ENCODE peak calls at places on chromosomes 1 and 21, in seven cellular contexts. V is hepatocyte, E is neural progenitor cell, N is OCI-LY7, Z is HCT116, M is MM.1S, L is GM23248. T is an unnamed sample.

GRCh38 chr1:114105401-114105979 is 48.2 kb downstream of the SYT6 start:
- DNase-seq in V (peak), E (peak), N (no peak), Z (no peak), M (no peak), L (peak), T (no peak)

GRCh38 chr1:231338270-231339128 is at the start of gene SPRTN:
- DNase-seq in V (no peak), E (peak), N (peak), Z (no peak), M (no peak), L (peak), T (peak)

GRCh38 chr21:33266050-33266783 is at the start of gene IL10RB:
- DNase-seq in V (peak), E (peak), N (peak), Z (no peak), M (peak), L (peak), T (peak)

GRCh38 chr1:161739865-161740566 is 9.6 kb upstream of the DUSP12 start:
- DNase-seq in V (no peak), E (no peak), N (peak), Z (no peak), M (no peak), L (no peak), T (no peak)

GRCh38 chr21:42563261-42564045 is 49.8 kb downstream of the SLC37A1 start:
- DNase-seq in V (no peak), E (no peak), N (no peak), Z (no peak), M (no peak), L (no peak), T (no peak)

GRCh38 chr1:2504949-2505272 is 21.5 kb downstream of the PANK4 start:
- DNase-seq in V (no peak), E (no peak), N (no peak), Z (no peak), M (no peak), L (peak), T (no peak)

GRCh38 chr1:156356262-156356874 is 12.6 kb upstream of the RHBG start:
- DNase-seq in V (no peak), E (no peak), N (no peak), Z (no peak), M (no peak), L (no peak), T (no peak)

GRCh38 chr1:164296172-164296571 is 262.8 kb upstream of the PBX1 start:
- DNase-seq in V (no peak), E (peak), N (no peak), Z (no peak), M (peak), L (no peak), T (no peak)

GRCh38 chr1:12480748-12481362 is 137.2 kb downstream of the DHRS3 start:
- DNase-seq in V (peak), E (no peak), N (peak), Z (peak), M (peak), L (peak), T (peak)

GRCh38 chr21:46557469-46557868 is 47.4 kb downstream of the S100B start:
- DNase-seq in V (no peak), E (no peak), N (no peak), Z (no peak), M (no peak), L (no peak), T (no peak)

GRCh38 chr1:206878456-206878855 is 13.0 kb downstream of the IL20 start:
- DNase-seq in V (no peak), E (no peak), N (peak), Z (peak), M (peak), L (no peak), T (peak)

GRCh38 chr1:95116666-95117206 is 419 bp upstream of the TLCD4 start:
- DNase-seq in V (peak), E (peak), N (peak), Z (peak), M (peak), L (peak), T (peak)

GRCh38 chr1:2611621-2612437 is 21.0 kb downstream of the MMEL1 start:
- DNase-seq in V (no peak), E (no peak), N (no peak), Z (no peak), M (no peak), L (no peak), T (no peak)

GRCh38 chr1:145716641-145717061 is 2.6 kb upstream of the CD160 start:
- DNase-seq in V (no peak), E (peak), N (no peak), Z (no peak), M (no peak), L (peak), T (no peak)

GRCh38 chr1:67429528-67430357 is 459 bp downstream of the SERBP1 start:
- DNase-seq in V (peak), E (peak), N (peak), Z (no peak), M (peak), L (peak), T (peak)

GRCh38 chr1:45266151-45266801 is 59.9 kb upstream of the ZSWIM5 start:
- DNase-seq in V (peak), E (no peak), N (peak), Z (no peak), M (no peak), L (peak), T (peak)

GRCh38 chr1:2628191-2628932 is 4.5 kb downstream of the MMEL1 start:
- DNase-seq in V (no peak), E (peak), N (no peak), Z (no peak), M (no peak), L (no peak), T (no peak)

GRCh38 chr1:223504741-223505140 is 111.5 kb downstream of the CCDC185 start:
- DNase-seq in V (no peak), E (no peak), N (no peak), Z (no peak), M (no peak), L (peak), T (peak)

GRCh38 chr1:190176776-190177175 is 300.9 kb downstream of the BRINP3 start:
- DNase-seq in V (no peak), E (no peak), N (no peak), Z (no peak), M (no peak), L (no peak), T (peak)

GRCh38 chr21:22062472-22063139 is 1064.4 kb downstream of the NCAM2 start:
- DNase-seq in V (peak), E (peak), N (no peak), Z (no peak), M (no peak), L (no peak), T (no peak)

GRCh38 chr1:8465692-8466091 is 147.8 kb downstream of the SLC45A1 start:
- DNase-seq in V (no peak), E (no peak), N (peak), Z (no peak), M (no peak), L (peak), T (no peak)

GRCh38 chr1:15744122-15744679 is 1.9 kb downstream of the TMEM82 start:
- DNase-seq in V (no peak), E (no peak), N (no peak), Z (no peak), M (no peak), L (no peak), T (no peak)

GRCh38 chr1:162026906-162027305 is 3.2 kb upstream of the OLFML2B start:
- DNase-seq in V (no peak), E (no peak), N (no peak), Z (no peak), M (no peak), L (peak), T (no peak)

GRCh38 chr1:116873680-116874271 is 35.9 kb upstream of the PTGFRN start:
- DNase-seq in V (no peak), E (no peak), N (no peak), Z (no peak), M (no peak), L (peak), T (no peak)

GRCh38 chr1:76867342-76868130 is at the start of gene ST6GALNAC5:
- DNase-seq in V (peak), E (peak), N (no peak), Z (no peak), M (no peak), L (peak), T (peak)

GRCh38 chr21:42037943-42038342 is 27.8 kb upstream of the ZBTB21 start:
- DNase-seq in V (peak), E (no peak), N (no peak), Z (no peak), M (no peak), L (no peak), T (no peak)

GRCh38 chr1:114462341-114462740 is 48.7 kb downstream of the TRIM33 start:
- DNase-seq in V (no peak), E (no peak), N (no peak), Z (no peak), M (no peak), L (peak), T (no peak)

GRCh38 chr1:40877681-40878080 is 15.5 kb upstream of the CITED4 start:
- DNase-seq in V (no peak), E (no peak), N (no peak), Z (no peak), M (no peak), L (peak), T (peak)

GRCh38 chr1:40878906-40879305 is 16.7 kb upstream of the CITED4 start:
- DNase-seq in V (no peak), E (no peak), N (no peak), Z (no peak), M (no peak), L (no peak), T (no peak)

GRCh38 chr1:40876436-40876761 is 14.2 kb upstream of the CITED4 start:
- DNase-seq in V (no peak), E (no peak), N (no peak), Z (no peak), M (no peak), L (no peak), T (no peak)

GRCh38 chr1:40879487-40880175 is 17.5 kb upstream of the CITED4 start:
- DNase-seq in V (no peak), E (no peak), N (no peak), Z (no peak), M (no peak), L (no peak), T (no peak)

DNA sequence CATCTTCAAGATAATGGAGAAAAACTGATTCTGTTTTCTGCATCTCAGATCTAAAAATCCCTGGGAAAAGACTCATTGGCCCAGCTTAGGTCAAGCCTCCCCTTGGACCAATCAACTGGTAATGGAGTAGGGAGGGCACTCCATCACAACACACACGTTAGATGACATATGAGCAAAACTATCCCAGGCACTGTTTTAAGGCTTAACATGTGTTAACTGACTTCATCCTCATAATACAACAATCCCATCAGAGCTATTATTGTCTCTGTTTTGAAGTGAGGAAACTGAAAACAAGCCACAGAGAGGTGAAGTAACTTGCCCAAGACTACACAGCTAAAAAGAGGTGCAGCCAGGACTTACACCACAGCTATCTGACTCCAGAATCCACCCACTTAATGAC is 14.7 kb upstream of the CITED4 start:
- DNase-seq in V (no peak), E (no peak), N (no peak), Z (no peak), M (no peak), L (peak), T (no peak)
- H3K4me2 ChIP-seq in V (no peak), E (no peak), N (no peak), Z (peak), M (no peak), L (peak), T (no peak)

DNA sequence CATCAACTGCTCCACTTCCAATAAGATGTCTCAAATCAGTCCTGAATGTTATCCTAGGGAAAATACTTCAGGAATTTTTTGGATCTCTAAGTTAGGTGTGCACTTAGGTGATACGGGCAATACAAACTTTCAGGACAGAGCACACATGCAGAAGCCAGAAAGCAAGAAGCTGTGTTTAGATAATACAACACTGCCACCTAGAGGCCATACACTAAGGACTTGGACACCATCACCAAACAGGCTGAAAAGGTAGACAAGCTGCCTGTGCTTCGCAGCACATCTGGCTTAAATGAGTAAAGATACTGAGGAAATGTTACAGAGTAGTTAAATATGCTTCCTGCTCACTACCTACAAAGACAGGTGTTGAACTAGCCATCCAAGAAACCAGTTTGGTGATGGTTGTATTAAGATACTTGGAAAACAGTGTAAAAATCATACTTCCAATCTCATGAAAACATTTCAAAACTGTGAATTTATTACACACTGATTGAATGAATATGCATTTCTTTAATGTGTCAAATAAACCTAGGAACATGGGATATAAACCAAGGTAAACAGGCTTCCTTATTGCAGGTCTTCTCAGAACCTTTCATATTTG is 24.2 kb downstream of the RRAGC start:
- DNase-seq in V (peak), E (peak), N (peak), Z (peak), M (peak), L (peak), T (peak)
- TF ChIP-seq EZH2phosphoT487 in V (no peak), E (no peak), N (no peak), Z (no peak), M (no peak), L (no peak), T (no peak)

GRCh38 chr1:27418326-27418761 is 25.9 kb downstream of the GPR3 start:
- DNase-seq in V (peak), E (no peak), N (no peak), Z (no peak), M (peak), L (peak), T (peak)
- H3K27ac ChIP-seq in V (peak), E (peak), N (no peak), Z (no peak), M (peak), L (peak), T (peak)

DNA sequence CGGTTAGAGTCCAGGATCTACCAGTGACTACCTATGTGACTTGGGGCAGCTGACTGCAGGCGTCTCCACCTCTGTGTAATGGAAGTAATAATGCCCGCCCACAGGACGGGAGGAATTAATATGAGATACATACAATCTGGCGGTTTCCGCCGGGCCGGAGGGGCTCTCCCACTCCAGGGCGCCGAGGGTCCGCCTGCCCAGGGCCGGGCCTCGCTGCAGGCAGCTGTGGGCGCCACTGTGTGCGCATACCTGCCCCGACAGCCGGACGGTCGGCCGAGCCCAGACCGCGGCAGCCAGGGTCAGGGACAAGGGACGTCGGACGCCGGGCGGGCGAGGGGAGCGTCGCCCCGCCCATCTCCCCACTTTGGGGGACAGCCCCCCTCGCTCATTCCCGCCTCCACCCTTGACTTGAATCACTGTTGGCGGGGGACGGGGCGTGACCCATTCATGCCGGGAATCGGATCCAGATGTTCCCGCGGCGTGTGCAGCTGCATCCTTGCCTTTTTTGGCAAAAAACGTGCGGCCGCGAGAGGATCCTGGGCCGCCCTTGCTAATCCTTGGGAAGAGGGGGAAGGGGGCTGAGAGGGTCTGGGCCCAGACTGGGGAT is 6.1 kb upstream of the SF3A3 start:
- DNase-seq in V (peak), E (peak), N (no peak), Z (no peak), M (peak), L (peak), T (no peak)
- H3K4me2 ChIP-seq in V (peak), E (peak), N (peak), Z (no peak), M (peak), L (peak), T (peak)

T was measured in PC-3.